ENCODE peak calls at places on chromosomes 5 and 9, in four cellular contexts. One of them, this sample, is unnamed.

GRCh38 chr5:89087551-89088318 is 204.8 kb upstream of the MEF2C start:
- DNase-seq in natural killer cell: no peak
- DNase-seq in Panc1: no peak
- DNase-seq in B cell: no peak
- DNase-seq in this sample: no peak

GRCh38 chr5:172076783-172077244 is 70.4 kb upstream of the FBXW11 start:
- DNase-seq in natural killer cell: no peak
- DNase-seq in B cell: no peak
- DNase-seq in Panc1: no peak
- DNase-seq in this sample: no peak

GRCh38 chr5:162785673-162786072 is 651.7 kb upstream of the CCNG1 start:
- DNase-seq in natural killer cell: no peak
- DNase-seq in B cell: no peak
- DNase-seq in Panc1: no peak
- DNase-seq in this sample: no peak

GRCh38 chr9:18720691-18721090 is 246.7 kb downstream of the ADAMTSL1 start:
- DNase-seq in Panc1: no peak
- DNase-seq in B cell: no peak
- DNase-seq in natural killer cell: no peak
- DNase-seq in this sample: no peak

GRCh38 chr5:137218471-137218870 is 280.7 kb downstream of the SPOCK1 start:
- DNase-seq in Panc1: no peak
- DNase-seq in natural killer cell: no peak
- DNase-seq in B cell: no peak
- DNase-seq in this sample: no peak

GRCh38 chr5:84494453-84494852 is 109.8 kb upstream of the EDIL3 start:
- DNase-seq in Panc1: no peak
- DNase-seq in natural killer cell: no peak
- DNase-seq in B cell: no peak
- DNase-seq in this sample: no peak

GRCh38 chr5:15286659-15287058 is 213.3 kb upstream of the FBXL7 start:
- DNase-seq in natural killer cell: no peak
- DNase-seq in Panc1: no peak
- DNase-seq in B cell: no peak
- DNase-seq in this sample: no peak

GRCh38 chr5:169762338-169763095 is 125.4 kb downstream of the DOCK2 start:
- DNase-seq in natural killer cell: no peak
- DNase-seq in Panc1: no peak
- DNase-seq in B cell: no peak
- DNase-seq in this sample: no peak

GRCh38 chr9:98551511-98552286 is 157.0 kb downstream of the GABBR2 start:
- DNase-seq in B cell: no peak
- DNase-seq in natural killer cell: no peak
- DNase-seq in Panc1: no peak
- DNase-seq in this sample: no peak

GRCh38 chr5:159001247-159001646 is 98.5 kb downstream of the EBF1 start:
- DNase-seq in Panc1: no peak
- DNase-seq in natural killer cell: no peak
- DNase-seq in B cell: no peak
- DNase-seq in this sample: no peak

GRCh38 chr9:79883073-79883645 is 311.4 kb downstream of the TLE4 start:
- DNase-seq in B cell: peak; percentile 49
- DNase-seq in natural killer cell: peak; percentile 55
- DNase-seq in Panc1: no peak
- DNase-seq in this sample: no peak

DNA sequence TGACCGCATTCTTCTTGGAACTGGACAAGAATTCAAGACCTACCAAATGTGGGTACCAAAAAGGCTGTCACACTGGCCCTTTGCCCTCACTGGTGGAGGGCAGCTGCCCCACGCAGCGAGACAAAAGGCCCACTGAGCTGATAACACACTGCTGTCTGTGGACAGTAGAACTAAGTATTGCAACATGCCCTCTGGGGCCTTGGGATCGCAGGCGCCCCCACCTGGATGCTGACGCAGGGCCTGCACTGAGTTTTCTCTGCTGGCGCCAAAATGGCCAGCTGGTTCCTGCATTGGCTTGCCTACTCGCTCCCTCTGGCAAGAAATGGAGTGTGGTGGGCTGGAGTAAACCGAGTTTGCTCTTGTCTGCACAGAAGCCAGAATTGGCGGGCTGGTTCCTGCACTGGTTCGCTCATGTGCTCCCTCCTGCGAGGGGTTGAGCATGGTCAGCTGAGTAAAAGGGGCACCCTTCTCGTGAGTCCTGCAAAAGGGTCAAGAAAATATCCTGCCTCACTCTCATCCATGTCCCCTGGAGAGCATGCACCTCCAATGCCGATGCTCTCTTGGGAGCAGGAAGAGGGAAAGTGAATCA is 55.7 kb downstream of the NXNL2 start:
- DNase-seq in B cell: no peak
- DNase-seq in natural killer cell: no peak
- DNase-seq in Panc1: no peak
- DNase-seq in this sample: no peak
- TF ChIP-seq CTCF in B cell: no peak
- TF ChIP-seq CTCF in natural killer cell: no peak
- TF ChIP-seq CTCF in Panc1: peak; percentile 30
- TF ChIP-seq CTCF in this sample: no peak

GRCh38 chr9:100600511-100601079 is 22.7 kb downstream of the CAVIN4 start:
- DNase-seq in Panc1: no peak
- DNase-seq in B cell: no peak
- DNase-seq in natural killer cell: no peak
- DNase-seq in this sample: no peak

GRCh38 chr9:100601216-100601615 is 23.3 kb downstream of the CAVIN4 start:
- DNase-seq in B cell: no peak
- DNase-seq in natural killer cell: no peak
- DNase-seq in Panc1: no peak
- DNase-seq in this sample: no peak

GRCh38 chr9:100597236-100597635 is 19.4 kb downstream of the CAVIN4 start:
- DNase-seq in Panc1: no peak
- DNase-seq in natural killer cell: no peak
- DNase-seq in B cell: no peak
- DNase-seq in this sample: no peak

GRCh38 chr9:100595391-100596199 is 17.7 kb downstream of the CAVIN4 start:
- DNase-seq in B cell: peak; percentile 30
- DNase-seq in Panc1: no peak
- DNase-seq in natural killer cell: no peak
- DNase-seq in this sample: no peak

DNA sequence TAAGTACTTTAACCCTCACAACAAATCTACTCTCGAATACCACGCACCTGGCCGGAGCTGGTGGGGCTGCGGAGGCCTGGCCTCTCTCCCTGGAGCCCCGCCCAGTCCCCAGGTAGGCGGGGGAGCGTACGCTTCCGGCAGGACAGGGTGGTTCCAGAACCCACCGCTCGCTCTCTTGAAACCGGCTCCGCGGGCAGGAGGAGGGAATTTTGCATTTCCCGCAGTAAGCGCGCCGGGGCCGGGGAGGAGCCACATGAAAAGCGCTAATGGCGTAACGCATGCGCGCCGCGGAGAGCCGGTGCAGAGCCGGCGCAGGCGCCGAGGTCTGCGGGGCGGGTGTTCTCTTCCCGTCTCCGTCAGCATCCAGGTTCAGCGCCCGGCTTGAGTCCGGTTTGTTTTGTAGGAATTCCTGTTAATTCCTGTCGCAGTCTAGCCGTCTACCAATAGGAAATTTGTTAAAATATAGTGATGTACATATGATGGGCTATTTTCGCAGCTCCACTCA is 20.8 kb downstream of the CAVIN4 start:
- DNase-seq in B cell: peak; percentile 73
- DNase-seq in Panc1: no peak
- DNase-seq in natural killer cell: peak; percentile 67
- DNase-seq in this sample: peak; percentile 52
- TF ChIP-seq CTCF in B cell: no peak
- TF ChIP-seq CTCF in Panc1: no peak
- TF ChIP-seq CTCF in natural killer cell: no peak
- TF ChIP-seq CTCF in this sample: no peak

GRCh38 chr9:87964826-87965225 is 9.5 kb downstream of the CDK20 start:
- DNase-seq in natural killer cell: no peak
- DNase-seq in B cell: no peak
- DNase-seq in Panc1: no peak
- DNase-seq in this sample: no peak
- TF ChIP-seq CTCF in natural killer cell: no peak
- TF ChIP-seq CTCF in B cell: no peak
- TF ChIP-seq CTCF in Panc1: no peak
- TF ChIP-seq CTCF in this sample: no peak

GRCh38 chr5:3656803-3657202 is 61.2 kb downstream of the IRX1 start:
- DNase-seq in natural killer cell: no peak
- DNase-seq in Panc1: no peak
- DNase-seq in B cell: no peak
- DNase-seq in this sample: no peak

GRCh38 chr5:3650315-3650714 is 54.7 kb downstream of the IRX1 start:
- DNase-seq in B cell: no peak
- DNase-seq in natural killer cell: no peak
- DNase-seq in Panc1: no peak
- DNase-seq in this sample: no peak

GRCh38 chr5:3650868-3651267 is 55.2 kb downstream of the IRX1 start:
- DNase-seq in Panc1: no peak
- DNase-seq in B cell: no peak
- DNase-seq in natural killer cell: no peak
- DNase-seq in this sample: no peak

GRCh38 chr5:3657364-3658003 is 61.9 kb downstream of the IRX1 start:
- DNase-seq in Panc1: no peak
- DNase-seq in natural killer cell: no peak
- DNase-seq in B cell: no peak
- DNase-seq in this sample: no peak

DNA sequence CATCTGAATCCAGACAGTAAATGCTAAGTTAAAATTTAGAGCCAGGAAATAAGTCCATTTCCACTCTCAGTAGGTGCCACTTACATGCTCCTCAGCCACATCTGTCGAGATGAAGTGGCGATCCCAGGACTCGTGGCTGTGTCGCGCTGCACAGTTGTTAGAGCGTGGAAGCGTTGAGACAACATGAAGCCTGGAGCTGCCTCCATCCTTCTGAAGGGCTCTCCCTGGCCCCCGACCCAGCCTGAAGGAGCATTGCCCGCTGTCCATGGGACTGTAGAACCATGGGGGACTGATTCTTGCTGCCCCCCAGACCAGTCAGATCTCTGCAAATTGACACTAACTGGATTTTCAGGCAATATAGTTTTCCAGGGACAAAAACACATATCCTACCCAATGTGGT is 58.9 kb downstream of the IRX1 start:
- DNase-seq in B cell: no peak
- DNase-seq in Panc1: no peak
- DNase-seq in natural killer cell: no peak
- DNase-seq in this sample: no peak
- TF ChIP-seq CTCF in B cell: no peak
- TF ChIP-seq CTCF in Panc1: no peak
- TF ChIP-seq CTCF in natural killer cell: no peak
- TF ChIP-seq CTCF in this sample: no peak

DNA sequence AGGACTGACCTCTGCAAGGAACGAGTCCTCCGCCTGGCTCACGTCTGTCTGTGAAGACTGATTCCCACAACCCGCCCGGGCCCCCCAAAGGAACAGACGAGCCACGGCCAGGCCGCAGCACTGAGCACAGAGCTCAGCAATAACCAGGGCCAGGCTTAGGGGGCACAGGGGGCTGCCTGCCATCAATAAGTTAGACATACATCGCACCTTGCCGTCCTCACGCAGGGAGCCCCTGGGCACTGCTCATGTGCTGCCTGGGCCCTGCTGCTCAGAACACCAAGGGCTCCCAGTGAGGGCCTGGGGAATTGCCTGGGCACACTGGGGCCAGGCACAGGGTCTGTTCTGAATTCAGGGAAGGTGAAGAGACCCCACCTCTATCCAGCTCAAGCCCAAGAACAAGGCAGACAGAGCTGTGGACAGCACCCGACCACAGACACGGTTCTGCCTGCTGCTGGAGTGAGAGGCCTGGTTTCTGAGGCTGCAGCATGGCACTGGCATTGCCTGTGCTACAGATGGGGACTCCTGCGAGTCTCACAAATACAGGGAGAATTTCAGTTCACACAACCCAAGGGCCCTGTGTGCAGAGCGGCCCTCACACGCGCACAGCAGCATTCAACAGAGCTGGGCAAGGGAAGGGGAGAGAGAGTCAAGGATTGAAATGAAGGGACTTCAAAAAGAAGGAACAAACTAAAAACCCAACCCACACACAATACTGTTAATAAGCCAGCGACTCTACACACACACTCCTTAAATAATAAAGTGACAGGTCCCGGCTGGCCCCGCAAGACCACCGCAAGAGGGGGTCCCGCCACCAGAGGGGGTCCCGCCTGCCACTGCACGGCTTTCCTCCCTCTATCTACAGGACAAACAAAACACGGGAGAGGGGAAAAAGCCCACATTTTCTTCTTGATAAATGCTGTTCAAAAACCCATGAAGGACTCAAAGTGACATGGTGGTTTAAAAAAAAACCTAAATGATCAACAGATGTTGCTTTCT is 32.0 kb downstream of the PRRT1B start:
- DNase-seq in B cell: no peak
- DNase-seq in natural killer cell: no peak
- DNase-seq in Panc1: no peak
- DNase-seq in this sample: no peak
- TF ChIP-seq CTCF in B cell: no peak
- TF ChIP-seq CTCF in natural killer cell: no peak
- TF ChIP-seq CTCF in Panc1: no peak
- TF ChIP-seq CTCF in this sample: no peak

GRCh38 chr9:101317735-101318134 is 67.1 kb downstream of the BAAT start:
- DNase-seq in natural killer cell: no peak
- DNase-seq in B cell: no peak
- DNase-seq in Panc1: no peak
- DNase-seq in this sample: no peak
- TF ChIP-seq CTCF in natural killer cell: no peak
- TF ChIP-seq CTCF in B cell: no peak
- TF ChIP-seq CTCF in Panc1: no peak
- TF ChIP-seq CTCF in this sample: no peak

GRCh38 chr5:18101532-18101931 is 467.3 kb downstream of the TAF11L14 start:
- DNase-seq in Panc1: no peak
- DNase-seq in B cell: no peak
- DNase-seq in natural killer cell: no peak
- DNase-seq in this sample: no peak

GRCh38 chr5:18105449-18105848 is 471.2 kb downstream of the TAF11L14 start:
- DNase-seq in Panc1: no peak
- DNase-seq in B cell: no peak
- DNase-seq in natural killer cell: no peak
- DNase-seq in this sample: no peak

GRCh38 chr5:18102733-18103132 is 468.5 kb downstream of the TAF11L14 start:
- DNase-seq in B cell: no peak
- DNase-seq in natural killer cell: no peak
- DNase-seq in Panc1: no peak
- DNase-seq in this sample: no peak
- TF ChIP-seq CTCF in B cell: no peak
- TF ChIP-seq CTCF in natural killer cell: no peak
- TF ChIP-seq CTCF in Panc1: no peak
- TF ChIP-seq CTCF in this sample: no peak

This sample was measured in CD14-positive monocyte.